ENCODE peak calls at places on chromosomes 16 and 17, in nine cellular contexts. N, Y, A, T, H, Q, K, G and P are unnamed samples.

GRCh38 chr17:58377005-58377660 is 25.1 kb upstream of the SUPT4H1 start:
- DNase-seq in Y (no peak), K (no peak), A (no peak), G (no peak), H (no peak), Q (no peak), T (no peak), N (no peak), P (no peak)

GRCh38 chr16:17414916-17415315 is 55.8 kb downstream of the XYLT1 start:
- DNase-seq in K (no peak), T (no peak), G (no peak), A (no peak), N (no peak), Y (no peak), Q (no peak), H (no peak), P (no peak)

GRCh38 chr17:78828470-78829185 is 12.0 kb downstream of the USP36 start:
- DNase-seq in A (no peak), Q (no peak), H (peak), T (peak), Y (no peak), K (no peak), G (no peak), N (no peak), P (no peak)

GRCh38 chr17:41957058-41957868 is 9.3 kb upstream of the CNP start:
- DNase-seq in A (no peak), Y (no peak), G (no peak), K (no peak), N (no peak), H (no peak), T (no peak), Q (no peak), P (no peak)

GRCh38 chr16:77569406-77569805 is 134.6 kb upstream of the ADAMTS18 start:
- DNase-seq in A (no peak), Q (no peak), G (no peak), H (no peak), T (no peak), K (no peak), Y (no peak), N (no peak), P (no peak)

GRCh38 chr17:30256756-30257506 is 21.4 kb upstream of the SLC6A4 start:
- DNase-seq in K (no peak), Q (no peak), Y (no peak), A (no peak), T (no peak), N (peak), H (peak), G (no peak), P (no peak)

GRCh38 chr16:30090607-30091332 is 954 bp downstream of the TBX6 start:
- DNase-seq in G (no peak), K (no peak), A (no peak), Y (no peak), H (no peak), Q (no peak), T (no peak), N (no peak), P (no peak)

GRCh38 chr16:86991679-86992078 is 325.5 kb downstream of the C16orf95 start:
- DNase-seq in H (no peak), Y (no peak), A (no peak), T (no peak), N (no peak), Q (no peak), K (no peak), G (no peak), P (no peak)

GRCh38 chr17:41666336-41666680 is 22.4 kb upstream of the EIF1 start:
- DNase-seq in N (no peak), A (peak), G (peak), Y (no peak), K (peak), Q (peak), H (no peak), T (no peak), P (peak)

GRCh38 chr16:48616571-48616970 is 6.6 kb upstream of the N4BP1 start:
- DNase-seq in K (no peak), H (no peak), G (no peak), Q (no peak), A (no peak), T (no peak), Y (no peak), N (no peak), P (no peak)

GRCh38 chr17:18259621-18260331 is 686 bp upstream of the MIEF2 start:
- DNase-seq in H (no peak), Q (no peak), A (no peak), G (no peak), K (no peak), T (no peak), N (no peak), Y (no peak), P (no peak)

GRCh38 chr17:56136316-56136715 is 17.0 kb upstream of the ANKFN1 start:
- DNase-seq in Q (no peak), N (no peak), G (no peak), K (no peak), Y (no peak), A (no peak), T (no peak), H (no peak), P (no peak)

GRCh38 chr17:83062011-83062817 is 17.2 kb upstream of the METRNL start:
- DNase-seq in A (no peak), H (no peak), N (no peak), T (no peak), Y (no peak), Q (no peak), G (no peak), K (no peak), P (no peak)

GRCh38 chr16:85286066-85286712 is 173.9 kb upstream of the CIBAR2 start:
- DNase-seq in K (no peak), T (no peak), A (no peak), Y (no peak), Q (no peak), G (no peak), H (peak), N (peak), P (peak)

GRCh38 chr16:3950343-3951193 is 70.1 kb upstream of the CREBBP start:
- DNase-seq in Y (peak), T (peak), H (peak), G (no peak), N (peak), Q (no peak), A (peak), K (no peak), P (no peak)

GRCh38 chr16:89020068-89020924 is 43.3 kb upstream of the CBFA2T3 start:
- DNase-seq in Y (no peak), Q (peak), T (no peak), H (no peak), G (no peak), N (no peak), A (no peak), K (peak), P (no peak)

GRCh38 chr17:54976316-54976715 is 7.8 kb downstream of the STXBP4 start:
- DNase-seq in G (no peak), Y (no peak), Q (no peak), T (no peak), K (no peak), N (no peak), H (no peak), A (no peak), P (no peak)